ENCODE peak calls at places on chromosomes 4 and X, in seven cellular contexts. A, V, K, J, W, H and M are unnamed samples.
A peak's percentile ranks its signal among the peaks of the same experiment; 100 is the strongest.

GRCh38 chrX:147550217-147550616 is 361.5 kb upstream of the FMR1 start:
- DNase-seq in K (no peak), V (no peak), A (peak; percentile 5), H (peak; percentile 50), W (no peak), J (peak; percentile 3), M (no peak)

GRCh38 chrX:40573763-40574162 is 7.0 kb upstream of the ATP6AP2 start:
- DNase-seq in H (no peak), V (no peak), J (no peak), W (no peak), K (no peak), A (peak; percentile 53), M (no peak)

GRCh38 chrX:48541140-48541814 is 1.8 kb downstream of the TBC1D25 start:
- DNase-seq in A (no peak), V (no peak), H (no peak), W (no peak), K (no peak), J (no peak), M (no peak)

GRCh38 chr4:7976025-7976424 is 36.4 kb upstream of the AFAP1 start:
- DNase-seq in H (no peak), J (no peak), K (no peak), W (no peak), V (no peak), A (no peak), M (no peak)

GRCh38 chrX:12567857-12568256 is 223.4 kb upstream of the PRPS2 start:
- DNase-seq in H (peak; percentile 2), J (no peak), A (peak; percentile 2), W (no peak), K (no peak), V (no peak), M (no peak)

GRCh38 chrX:16002185-16002584 is 121.2 kb upstream of the GRPR start:
- DNase-seq in V (no peak), K (peak; percentile 20), W (no peak), H (no peak), J (no peak), A (no peak), M (no peak)

GRCh38 chr4:168888715-168889215 is 121.3 kb downstream of the CBR4 start:
- DNase-seq in K (no peak), H (no peak), A (no peak), V (no peak), J (peak; percentile 13), W (no peak), M (no peak)

GRCh38 chrX:18668468-18668867 is 3.4 kb downstream of the RS1 start:
- DNase-seq in W (no peak), K (no peak), V (no peak), J (no peak), H (no peak), A (no peak), M (no peak)

GRCh38 chr4:71303850-71304249 is 35.0 kb upstream of the SLC4A4 start:
- DNase-seq in W (no peak), J (no peak), H (no peak), V (no peak), A (no peak), K (peak; percentile 23), M (no peak)

GRCh38 chrX:41317487-41318208 is 16.3 kb upstream of the DDX3X start:
- DNase-seq in A (no peak), W (no peak), J (no peak), V (no peak), K (no peak), H (no peak), M (no peak)

GRCh38 chrX:72713130-72713529 is 976 bp downstream of the PHKA1 start:
- DNase-seq in A (no peak), V (no peak), W (no peak), H (no peak), K (no peak), J (no peak), M (no peak)

GRCh38 chr4:8044699-8045098 is 105.0 kb upstream of the AFAP1 start:
- DNase-seq in K (no peak), J (peak; percentile 74), H (no peak), A (no peak), W (no peak), V (no peak), M (no peak)

GRCh38 chr4:184574861-184575260 is 74.4 kb downstream of the CASP3 start:
- DNase-seq in K (no peak), H (no peak), W (no peak), V (no peak), A (peak; percentile 82), J (no peak), M (no peak)

GRCh38 chrX:13386092-13386491 is 66.2 kb upstream of the ATXN3L start:
- DNase-seq in J (no peak), K (no peak), A (no peak), V (no peak), H (no peak), W (no peak), M (no peak)

GRCh38 chrX:1468250-1468772 is 15.6 kb upstream of the ASMTL start:
- DNase-seq in K (peak; percentile 59), J (peak; percentile 93), A (peak; percentile 89), H (no peak), V (no peak), W (no peak), M (no peak)

GRCh38 chr4:134365852-134366251 is 164.3 kb upstream of the PABPC4L start:
- DNase-seq in K (peak; percentile 48), H (no peak), A (no peak), J (no peak), V (no peak), W (no peak), M (no peak)

GRCh38 chr4:103994059-103994458 is 274.3 kb upstream of the TACR3 start:
- DNase-seq in J (no peak), H (peak; percentile 22), V (no peak), A (no peak), W (no peak), K (no peak), M (no peak)

GRCh38 chrX:47202877-47203276 is 9.2 kb downstream of the UBA1 start:
- DNase-seq in H (no peak), K (no peak), V (no peak), W (no peak), J (no peak), A (no peak), M (no peak)

GRCh38 chr4:8665406-8666360 is 73.1 kb downstream of the CPZ start:
- DNase-seq in A (no peak), J (no peak), V (no peak), K (peak; percentile 1), H (no peak), W (no peak), M (no peak)

GRCh38 chr4:1204828-1205591 is 32.6 kb upstream of the SPON2 start:
- DNase-seq in J (peak; percentile 42), A (no peak), H (no peak), W (no peak), V (no peak), K (no peak), M (peak; percentile 70)
- H3K4me1 ChIP-seq in J (peaks cover 48% of the 10 kb centered on the region), A (peaks cover 43% of the 10 kb centered on the region), H (no peaks in the 10 kb centered on the region), W (peaks cover 53% of the 10 kb centered on the region), V (peaks cover 33% of the 10 kb centered on the region), K (peaks cover 42% of the 10 kb centered on the region), M (peaks cover 53% of the 10 kb centered on the region)

GRCh38 chr4:106583567-106583966 is 215.0 kb upstream of the GIMD1 start:
- DNase-seq in A (no peak), K (peak; percentile 98), V (no peak), W (no peak), J (no peak), H (no peak), M (no peak)
- H3K4me1 ChIP-seq in A (no peaks in the 10 kb centered on the region), K (peaks cover 3% of the 10 kb centered on the region), V (no peaks in the 10 kb centered on the region), W (no peaks in the 10 kb centered on the region), J (no peaks in the 10 kb centered on the region), H (no peaks in the 10 kb centered on the region), M (peaks cover 6% of the 10 kb centered on the region)

GRCh38 chr4:931960-932712 is at the start of the genes GAK and TMEM175:
- DNase-seq in K (peak; percentile 90), J (peak; percentile 93), V (peak; percentile 95), W (peak; percentile 95), H (peak; percentile 99), A (peak; percentile 97), M (peak; percentile 97)

GRCh38 chr4:930827-931193 is 1.3 kb downstream of the GAK start:
- DNase-seq in H (no peak), K (no peak), J (no peak), A (no peak), V (peak; percentile 8), W (no peak), M (no peak)

GRCh38 chr4:931194-931959 is 739 bp downstream of the GAK start:
- DNase-seq in A (peak; percentile 15), K (peak; percentile 41), H (no peak), V (no peak), W (no peak), J (no peak), M (peak; percentile 81)

GRCh38 chr4:929096-929765 is 2.9 kb downstream of the GAK start:
- DNase-seq in A (no peak), H (no peak), V (peak; percentile 10), K (no peak), J (no peak), W (no peak), M (no peak)

GRCh38 chr4:929970-930625 is 2.0 kb downstream of the GAK start:
- DNase-seq in J (no peak), W (no peak), V (peak; percentile 12), K (no peak), A (peak; percentile 42), H (no peak), M (peak; percentile 66)
- H3K4me1 ChIP-seq in J (peaks cover 13% of the 10 kb centered on the region), W (peaks cover 75% of the 10 kb centered on the region), V (peaks cover 10% of the 10 kb centered on the region), K (peaks cover 4% of the 10 kb centered on the region), A (peaks cover 48% of the 10 kb centered on the region), H (no peaks in the 10 kb centered on the region), M (peaks cover 65% of the 10 kb centered on the region)

DNA sequence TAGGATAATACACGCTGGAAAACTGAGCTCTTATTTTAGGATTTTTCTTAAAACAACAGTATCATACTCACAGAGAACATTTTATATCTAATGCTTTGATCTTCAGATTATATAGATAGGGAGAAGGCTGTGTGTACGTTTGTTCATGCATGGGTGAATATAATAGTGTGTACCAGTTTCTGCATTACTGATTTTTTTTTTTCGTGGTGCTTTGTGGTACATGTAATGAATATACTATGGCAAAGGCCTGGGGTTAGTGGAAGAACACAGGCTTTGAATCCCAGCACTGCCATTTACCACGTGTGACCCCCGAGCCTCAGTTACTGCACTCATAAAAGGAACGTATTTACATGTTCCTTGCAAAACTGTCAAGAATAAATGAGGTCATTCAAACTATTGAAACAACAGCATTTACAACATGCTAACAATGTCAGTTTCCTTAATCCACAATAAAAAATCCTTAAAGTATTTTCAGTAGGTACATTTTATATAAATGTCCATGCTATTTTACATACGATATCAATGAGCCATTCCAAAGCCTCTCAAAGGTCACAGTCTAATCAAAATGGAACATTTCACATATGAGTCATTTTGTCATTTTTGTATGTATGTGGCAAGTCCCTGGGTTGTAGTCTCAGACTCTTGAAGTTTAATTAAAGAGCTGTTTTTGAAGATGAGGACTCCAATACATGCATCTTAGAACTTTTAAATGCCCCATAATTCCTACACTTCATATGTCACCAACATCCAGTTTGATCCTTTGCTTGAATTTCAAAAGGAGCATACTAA is 242.9 kb downstream of the PPP3CA start:
- DNase-seq in V (no peak), J (no peak), W (no peak), A (no peak), K (no peak), H (no peak), M (no peak)
- H3K4me1 ChIP-seq in V (peaks cover 2% of the 10 kb centered on the region), J (peaks cover 45% of the 10 kb centered on the region), W (peaks cover 33% of the 10 kb centered on the region), A (peaks cover 8% of the 10 kb centered on the region), K (peaks cover 11% of the 10 kb centered on the region), H (peaks cover 22% of the 10 kb centered on the region), M (peaks cover 33% of the 10 kb centered on the region)